ENCODE peak calls at places on chromosome 13, in seven cellular contexts. X is GM12878, Q is SK-N-SH, G is K562, R is HCT116, B is HepG2, C is H1. K is an unnamed sample.

GRCh38 chr13:50277127-50277526 is 261.9 kb downstream of the KCNRG start:
- DNase-seq in X (no peak), Q (no peak), G (no peak), R (no peak), B (no peak), C (no peak), K (no peak)

GRCh38 chr13:113616991-113617749 is 32.6 kb downstream of the TFDP1 start:
- DNase-seq in X (no peak), Q (no peak), G (no peak), R (no peak), B (no peak), C (no peak), K (no peak)

GRCh38 chr13:52002361-52002760 is 8.9 kb downstream of the ATP7B start:
- DNase-seq in X (no peak), Q (no peak), G (no peak), R (no peak), B (no peak), C (no peak), K (peak; percentile 47)

GRCh38 chr13:38602261-38602660 is 84.6 kb upstream of the FREM2 start:
- DNase-seq in X (no peak), Q (no peak), G (peak; percentile 43), R (no peak), B (no peak), C (no peak), K (no peak)

GRCh38 chr13:86193281-86193680 is 394.1 kb upstream of the SLITRK6 start:
- DNase-seq in X (no peak), Q (no peak), G (no peak), R (no peak), B (no peak), C (no peak), K (peak; percentile 43)

GRCh38 chr13:89163081-89163480 is 1491.9 kb downstream of the SLITRK5 start:
- DNase-seq in X (no peak), Q (peak; percentile 37), G (no peak), R (no peak), B (no peak), C (no peak), K (peak; percentile 9)

GRCh38 chr13:48448963-48449614 is 36.2 kb upstream of the LPAR6 start:
- DNase-seq in X (no peak), Q (no peak), G (no peak), R (no peak), B (no peak), C (no peak), K (no peak)

GRCh38 chr13:75666646-75667351 is 30.7 kb downstream of the LMO7 start:
- DNase-seq in X (no peak), Q (no peak), G (no peak), R (no peak), B (no peak), C (no peak), K (no peak)

GRCh38 chr13:91725646-91726045 is 327.2 kb downstream of the GPC5 start:
- DNase-seq in X (no peak), Q (no peak), G (no peak), R (no peak), B (no peak), C (no peak), K (no peak)

GRCh38 chr13:99150575-99151370 is 49.9 kb upstream of the UBAC2 start:
- DNase-seq in X (no peak), Q (no peak), G (no peak), R (no peak), B (no peak), C (no peak), K (no peak)

GRCh38 chr13:99995503-99996176 is 14.1 kb downstream of the ZIC2 start:
- DNase-seq in X (no peak), Q (no peak), G (no peak), R (no peak), B (no peak), C (no peak), K (no peak)

GRCh38 chr13:46171223-46171622 is 10.8 kb downstream of the LCP1 start:
- DNase-seq in X (no peak), Q (no peak), G (no peak), R (no peak), B (no peak), C (no peak), K (no peak)

GRCh38 chr13:50400930-50401553 is 385.8 kb downstream of the KCNRG start:
- DNase-seq in X (no peak), Q (no peak), G (no peak), R (no peak), B (peak; percentile 5), C (no peak), K (no peak)

GRCh38 chr13:28488376-28489005 is 6.4 kb downstream of the FLT1 start:
- DNase-seq in X (no peak), Q (no peak), G (no peak), R (no peak), B (no peak), C (no peak), K (no peak)

GRCh38 chr13:77386880-77387606 is 60.1 kb upstream of the MYCBP2 start:
- DNase-seq in X (no peak), Q (no peak), G (no peak), R (no peak), B (no peak), C (no peak), K (no peak)

GRCh38 chr13:30802953-30803478 is 67.7 kb downstream of the ALOX5AP start:
- DNase-seq in X (peak; percentile 32), Q (peak; percentile 82), G (peak; percentile 68), R (peak; percentile 60), B (peak; percentile 39), C (peak; percentile 93), K (peak; percentile 79)
- TF ChIP-seq JUND in X (no peak), Q (no peak), G (no peak), R (no peak), B (no peak), C (no peak), K (no peak)

DNA sequence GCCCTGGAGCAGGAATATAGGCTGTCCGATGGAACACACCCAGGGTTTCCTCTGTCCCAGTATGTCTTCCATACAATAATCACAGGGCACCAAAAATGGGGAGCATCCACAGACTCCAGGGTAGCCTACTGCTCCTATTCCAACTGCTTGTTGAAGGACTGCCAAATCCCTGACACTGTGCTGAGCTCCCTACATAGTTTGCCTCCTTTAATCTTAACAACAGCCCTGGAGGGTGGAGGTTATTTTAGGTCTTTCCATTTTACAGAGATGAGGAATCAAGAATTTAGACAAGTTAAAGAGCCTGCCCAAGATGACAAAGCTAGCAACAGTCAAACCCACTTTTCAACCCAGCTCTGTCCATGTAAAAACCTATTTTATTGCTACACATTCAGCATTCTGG is 790.4 kb downstream of the DIAPH3 start:
- DNase-seq in X (no peak), Q (no peak), G (no peak), R (no peak), B (no peak), C (no peak), K (no peak)
- TF ChIP-seq JUND in X (no peak), Q (no peak), G (no peak), R (no peak), B (no peak), C (no peak), K (no peak)

GRCh38 chr13:84542348-84542747 is 660.1 kb upstream of the SLITRK1 start:
- DNase-seq in X (no peak), Q (no peak), G (no peak), R (no peak), B (no peak), C (no peak), K (no peak)
- TF ChIP-seq JUND in X (no peak), Q (no peak), G (no peak), R (no peak), B (no peak), C (no peak), K (no peak)

DNA sequence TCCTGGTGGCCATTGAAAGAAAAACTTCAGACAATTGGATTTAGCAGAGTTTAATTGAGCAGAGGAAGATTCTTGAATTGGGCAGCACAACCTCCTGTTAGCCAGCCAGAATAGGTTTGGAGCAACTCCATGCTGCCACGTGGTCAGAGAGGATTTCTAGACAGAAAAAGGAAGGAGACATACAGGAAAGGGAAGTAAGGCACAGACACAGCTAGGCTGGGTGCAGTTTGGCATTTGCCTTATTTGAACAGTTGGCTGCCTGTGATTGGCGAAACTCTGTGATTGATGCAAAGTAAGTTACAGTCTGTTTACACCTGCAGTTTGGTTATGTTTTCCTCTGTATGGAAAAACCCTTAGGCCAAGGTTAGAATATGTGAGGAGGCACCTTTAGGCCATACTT is 85.8 kb upstream of the SPATA13 start:
- DNase-seq in X (no peak), Q (no peak), G (no peak), R (no peak), B (no peak), C (no peak), K (no peak)
- TF ChIP-seq JUND in X (no peak), Q (no peak), G (no peak), R (no peak), B (no peak), C (no peak), K (no peak)

GRCh38 chr13:80553041-80553440 is 212.1 kb upstream of the SPRY2 start:
- DNase-seq in X (no peak), Q (no peak), G (peak; percentile 32), R (no peak), B (no peak), C (no peak), K (no peak)

GRCh38 chr13:80555796-80556195 is 214.9 kb upstream of the SPRY2 start:
- DNase-seq in X (no peak), Q (no peak), G (peak; percentile 7), R (no peak), B (no peak), C (no peak), K (no peak)

GRCh38 chr13:80547885-80548284 is 207.0 kb upstream of the SPRY2 start:
- DNase-seq in X (no peak), Q (no peak), G (peak; percentile 32), R (no peak), B (no peak), C (no peak), K (no peak)

GRCh38 chr13:80550856-80551532 is 210.1 kb upstream of the SPRY2 start:
- DNase-seq in X (no peak), Q (no peak), G (peak; percentile 16), R (no peak), B (no peak), C (no peak), K (no peak)

DNA sequence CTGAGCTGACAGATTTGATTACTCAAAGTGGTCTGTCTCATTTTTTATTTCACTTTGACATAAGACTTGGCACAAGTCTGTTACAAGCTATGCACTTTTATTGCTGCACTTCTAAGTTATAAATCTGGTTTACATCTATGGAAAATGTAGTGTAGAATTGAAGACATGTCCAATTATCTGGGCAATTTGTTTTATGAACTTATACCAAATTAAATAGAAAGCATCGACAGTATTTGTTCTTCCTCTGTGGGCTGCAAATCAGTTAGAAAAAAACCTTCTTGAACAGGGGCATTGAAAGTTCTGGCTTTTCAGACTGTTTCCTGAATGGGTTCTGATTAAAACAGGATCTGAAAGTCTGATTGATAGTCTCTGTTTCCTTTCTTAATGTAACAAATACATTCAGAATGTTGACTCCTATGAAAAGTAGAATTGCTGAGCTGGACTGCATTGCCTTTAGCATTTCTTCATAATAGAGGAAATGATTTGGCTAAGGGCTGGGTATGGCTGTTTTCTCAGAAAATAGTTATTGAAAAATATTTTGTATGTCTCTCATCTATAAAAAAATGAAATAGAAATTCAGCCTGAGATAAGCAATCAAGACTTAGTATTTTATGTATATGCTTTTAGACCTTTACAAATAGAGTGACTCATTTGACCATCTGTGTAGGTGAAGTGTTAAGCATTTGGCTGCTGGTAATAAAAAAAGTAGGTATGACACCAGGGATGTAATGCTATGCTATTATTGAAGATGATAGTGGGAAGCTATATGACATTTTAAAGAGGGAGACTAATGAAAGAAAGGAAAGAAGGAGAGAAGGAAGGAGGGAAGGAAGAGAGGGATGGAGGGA is 210.9 kb upstream of the SPRY2 start:
- DNase-seq in X (no peak), Q (no peak), G (peak; percentile 10), R (no peak), B (no peak), C (no peak), K (no peak)
- TF ChIP-seq JUND in X (no peak), Q (no peak), G (no peak), R (no peak), B (no peak), C (no peak), K (no peak)